ENCODE peak calls at places on chromosomes 6 and 20, in five cellular contexts. O is fibroblast of villous mesenchyme, G is IMR-90, Z is mucosa of descending colon, R is heart right ventricle. L is an unnamed sample.

GRCh38 chr20:51807864-51808263 is 5.5 kb upstream of the SALL4 start:
- DNase-seq in O (peak; percentile 51), G (peak; percentile 45), Z (no peak), R (no peak), L (peak; percentile 58)

GRCh38 chr6:134029495-134030455 is 22.6 kb downstream of the SLC2A12 start:
- DNase-seq in O (peak; percentile 88), G (peak; percentile 78), Z (no peak), R (no peak), L (no peak)

GRCh38 chr20:35947907-35948306 is 6.4 kb downstream of the SCAND1 start:
- DNase-seq in O (no peak), G (peak; percentile 57), Z (no peak), R (peak; percentile 21), L (peak; percentile 80)

GRCh38 chr6:27296106-27296783 is 15.8 kb downstream of the POM121L2 start:
- DNase-seq in O (no peak), G (peak; percentile 41), Z (peak; percentile 11), R (no peak), L (peak; percentile 45)

GRCh38 chr6:149452062-149452939 is 32.5 kb downstream of the ZC3H12D start:
- DNase-seq in O (no peak), G (no peak), Z (no peak), R (no peak), L (no peak)

GRCh38 chr6:49556429-49556837 is 6.0 kb downstream of the C6orf141 start:
- DNase-seq in O (peak; percentile 68), G (peak; percentile 9), Z (peak; percentile 83), R (no peak), L (peak; percentile 33)

GRCh38 chr6:38982470-38982869 is 66.1 kb upstream of the GLP1R start:
- DNase-seq in O (no peak), G (no peak), Z (no peak), R (no peak), L (no peak)

GRCh38 chr6:15674690-15675386 is 12.0 kb upstream of the DTNBP1 start:
- DNase-seq in O (no peak), G (no peak), Z (no peak), R (no peak), L (no peak)

GRCh38 chr6:41941280-41942044 is at the start of gene CCND3:
- DNase-seq in O (peak; percentile 93), G (peak; percentile 91), Z (peak; percentile 96), R (peak; percentile 93), L (peak; percentile 87)

GRCh38 chr6:11535801-11536230 is 1.7 kb upstream of the TMEM170B start:
- DNase-seq in O (peak; percentile 34), G (peak; percentile 46), Z (peak; percentile 26), R (no peak), L (peak; percentile 26)

GRCh38 chr20:32477594-32478512 is 107.3 kb downstream of the NOL4L start:
- DNase-seq in O (peak; percentile 46), G (no peak), Z (peak; percentile 69), R (no peak), L (peak; percentile 49)

GRCh38 chr6:116328528-116328903 is 42.2 kb upstream of the DSE start:
- DNase-seq in O (peak; percentile 26), G (peak; percentile 31), Z (no peak), R (no peak), L (peak; percentile 60)

GRCh38 chr20:59948828-59949720 is 8.9 kb downstream of the FAM217B start:
- DNase-seq in O (peak; percentile 60), G (peak; percentile 67), Z (peak; percentile 53), R (peak; percentile 40), L (peak; percentile 67)

GRCh38 chr6:13260831-13261230 is 67.5 kb downstream of the TBC1D7 start:
- DNase-seq in O (no peak), G (no peak), Z (no peak), R (no peak), L (no peak)

GRCh38 chr20:31720486-31721407 is 1.9 kb downstream of the BCL2L1 start:
- DNase-seq in O (no peak), G (no peak), Z (peak; percentile 52), R (no peak), L (no peak)

GRCh38 chr6:30489081-30490030 is at the start of gene HLA-E:
- DNase-seq in O (peak; percentile 100), G (peak; percentile 100), Z (peak; percentile 97), R (peak; percentile 97), L (peak; percentile 99)

GRCh38 chr20:14820771-14821170 is 483.4 kb upstream of the FLRT3 start:
- DNase-seq in O (peak; percentile 7), G (no peak), Z (no peak), R (no peak), L (no peak)

GRCh38 chr20:15582146-15582776 is 991.0 kb downstream of the KIF16B start:
- DNase-seq in O (peak; percentile 33), G (peak; percentile 57), Z (no peak), R (no peak), L (no peak)

GRCh38 chr6:155493694-155494143 is 38.1 kb upstream of the NOX3 start:
- DNase-seq in O (peak; percentile 99), G (peak; percentile 100), Z (peak; percentile 15), R (peak; percentile 10), L (peak; percentile 100)

GRCh38 chr6:159582736-159583135 is 110.3 kb downstream of the SOD2 start:
- DNase-seq in O (no peak), G (no peak), Z (no peak), R (no peak), L (no peak)

GRCh38 chr20:35007891-35008290 is 52.2 kb downstream of the MYH7B start:
- DNase-seq in O (no peak), G (no peak), Z (no peak), R (no peak), L (no peak)

GRCh38 chr6:11393713-11394627 is 143.6 kb upstream of the TMEM170B start:
- DNase-seq in O (no peak), G (peak; percentile 3), Z (no peak), R (no peak), L (peak; percentile 74)

GRCh38 chr6:150485559-150486517 is 113.8 kb upstream of the PLEKHG1 start:
- DNase-seq in O (peak; percentile 58), G (no peak), Z (no peak), R (peak; percentile 35), L (peak; percentile 7)

GRCh38 chr6:127851197-127851596 is 49.7 kb downstream of the THEMIS start:
- DNase-seq in O (no peak), G (peak; percentile 26), Z (no peak), R (no peak), L (peak; percentile 83)

GRCh38 chr20:51750037-51750769 is 18.0 kb downstream of the ATP9A start:
- DNase-seq in O (peak; percentile 79), G (peak; percentile 94), Z (peak; percentile 90), R (peak; percentile 55), L (peak; percentile 94)

GRCh38 chr6:6386010-6386409 is 65.5 kb upstream of the F13A1 start:
- DNase-seq in O (no peak), G (no peak), Z (peak; percentile 7), R (no peak), L (no peak)

GRCh38 chr6:78701407-78701806 is 165.9 kb upstream of the IRAK1BP1 start:
- DNase-seq in O (no peak), G (peak; percentile 70), Z (no peak), R (no peak), L (peak; percentile 11)

GRCh38 chr6:108744996-108745395 is 103.2 kb upstream of the ARMC2 start:
- DNase-seq in O (no peak), G (no peak), Z (no peak), R (no peak), L (no peak)

GRCh38 chr6:4912559-4912958 is 91.3 kb downstream of the RPP40 start:
- DNase-seq in O (no peak), G (no peak), Z (no peak), R (no peak), L (no peak)

GRCh38 chr6:3759656-3760245 is 8.2 kb upstream of the PXDC1 start:
- DNase-seq in O (peak; percentile 73), G (peak; percentile 95), Z (no peak), R (no peak), L (peak; percentile 93)

GRCh38 chr6:75402296-75402695 is 91.3 kb downstream of the FILIP1 start:
- DNase-seq in O (no peak), G (peak; percentile 86), Z (no peak), R (peak; percentile 47), L (peak; percentile 74)

GRCh38 chr6:72665599-72665998 is 43.7 kb downstream of the KCNQ5 start:
- DNase-seq in O (no peak), G (no peak), Z (no peak), R (no peak), L (no peak)

GRCh38 chr6:26553739-26554668 is 15.8 kb downstream of the HMGN4 start:
- DNase-seq in O (peak; percentile 92), G (peak; percentile 92), Z (peak; percentile 83), R (peak; percentile 78), L (peak; percentile 96)

GRCh38 chr6:29826271-29826670 is 1.4 kb upstream of the HLA-G start:
- DNase-seq in O (no peak), G (no peak), Z (no peak), R (no peak), L (no peak)

GRCh38 chr6:112232845-112233256 is 21.5 kb downstream of the LAMA4 start:
- DNase-seq in O (peak; percentile 80), G (peak; percentile 80), Z (no peak), R (peak; percentile 68), L (peak; percentile 69)

GRCh38 chr6:47042238-47042843 is at the start of gene ADGRF1:
- DNase-seq in O (no peak), G (no peak), Z (peak; percentile 47), R (no peak), L (no peak)

GRCh38 chr20:22924036-22924737 is 110.9 kb upstream of the SSTR4 start:
- DNase-seq in O (no peak), G (no peak), Z (no peak), R (peak; percentile 38), L (no peak)
- TF ChIP-seq CTCF in O (no peak), G (no peak), Z (no peak), R (no peak), L (no peak)

GRCh38 chr6:154276810-154277577 is 79.6 kb downstream of the IPCEF1 start:
- DNase-seq in O (peak; percentile 60), G (peak; percentile 50), Z (no peak), R (no peak), L (peak; percentile 45)
- H3K4me3 ChIP-seq in O (peak overlapping the region; percentile 14), G (no peak overlapping the region), Z (no peak overlapping the region), R (no peak overlapping the region), L (no peak overlapping the region)

GRCh38 chr6:135638108-135638507 is 140.6 kb upstream of the AHI1 start:
- DNase-seq in O (no peak), G (no peak), Z (no peak), R (no peak), L (no peak)
- TF ChIP-seq CTCF in O (no peak), G (no peak), Z (no peak), R (no peak), L (no peak)

GRCh38 chr6:35519313-35520015 is 6.8 kb upstream of the TULP1 start:
- DNase-seq in O (no peak), G (no peak), Z (no peak), R (no peak), L (no peak)

GRCh38 chr6:35521235-35521634 is 8.5 kb upstream of the TULP1 start:
- DNase-seq in O (no peak), G (no peak), Z (no peak), R (no peak), L (no peak)

GRCh38 chr6:35524380-35525020 is 11.8 kb upstream of the TULP1 start:
- DNase-seq in O (no peak), G (no peak), Z (no peak), R (no peak), L (no peak)

GRCh38 chr6:35518566-35519312 is 6.0 kb upstream of the TULP1 start:
- DNase-seq in O (no peak), G (no peak), Z (no peak), R (no peak), L (no peak)

GRCh38 chr6:35522660-35523658 is 10.3 kb upstream of the TULP1 start:
- DNase-seq in O (peak; percentile 66), G (peak; percentile 50), Z (peak; percentile 77), R (peak; percentile 65), L (peak; percentile 35)
- H3K4me3 ChIP-seq in O (peak overlapping the region; percentile 31), G (no peak overlapping the region), Z (no peak overlapping the region), R (no peak overlapping the region), L (peak overlapping the region; percentile 40)

L was measured in AG10803.